ENCODE peak calls at places on chromosomes 12 and 14, in four cellular contexts. A is IMR-90, U is Calu3, Q is GM12865. N is an unnamed sample.

GRCh38 chr12:93247313-93248057 is 130.2 kb upstream of the NUDT4 start:
- DNase-seq in A (peak), U (no peak), Q (no peak), N (no peak)

GRCh38 chr14:102917469-102918211 is 4.8 kb upstream of the AMN start:
- DNase-seq in A (peak), U (peak), Q (peak), N (peak)

GRCh38 chr14:60946773-60947172 is 34.1 kb downstream of the TRMT5 start:
- DNase-seq in A (no peak), U (no peak), Q (no peak), N (no peak)

GRCh38 chr12:127070512-127071157 is 1196.3 kb upstream of the TMEM132C start:
- DNase-seq in A (no peak), U (no peak), Q (no peak), N (no peak)

GRCh38 chr12:26037615-26038180 is 79.2 kb downstream of the RASSF8 start:
- DNase-seq in A (no peak), U (no peak), Q (no peak), N (no peak)

GRCh38 chr14:97638864-97639263 is 841.7 kb downstream of the VRK1 start:
- DNase-seq in A (no peak), U (no peak), Q (no peak), N (no peak)

GRCh38 chr14:32457213-32457920 is 128.3 kb downstream of the AKAP6 start:
- DNase-seq in A (peak), U (no peak), Q (no peak), N (no peak)

GRCh38 chr12:76242813-76243540 is 105.2 kb downstream of the BBS10 start:
- DNase-seq in A (peak), U (no peak), Q (no peak), N (no peak)

GRCh38 chr12:117189725-117190209 is 503 bp downstream of the FBXO21 start:
- DNase-seq in A (peak), U (peak), Q (peak), N (peak)

GRCh38 chr14:31059152-31059924 is 33.2 kb upstream of the STRN3 start:
- DNase-seq in A (peak), U (peak), Q (no peak), N (peak)

GRCh38 chr12:39103552-39104165 is 198.3 kb upstream of the CPNE8 start:
- DNase-seq in A (no peak), U (peak), Q (peak), N (peak)

GRCh38 chr14:34684578-34684977 is 29.8 kb downstream of the CFL2 start:
- DNase-seq in A (peak), U (no peak), Q (no peak), N (no peak)

GRCh38 chr14:60845523-60845922 is 111.0 kb downstream of the MNAT1 start:
- DNase-seq in A (no peak), U (no peak), Q (peak), N (no peak)

GRCh38 chr12:42056130-42056529 is 88.5 kb downstream of the GXYLT1 start:
- DNase-seq in A (no peak), U (no peak), Q (peak), N (no peak)

GRCh38 chr12:100168562-100168961 is 25.9 kb upstream of the BLTP3B start:
- DNase-seq in A (no peak), U (no peak), Q (no peak), N (no peak)

GRCh38 chr12:95956557-95957145 is 13.5 kb downstream of the AMDHD1 start:
- DNase-seq in A (no peak), U (no peak), Q (no peak), N (no peak)

GRCh38 chr14:100715803-100716202 is 10.9 kb upstream of the DLK1 start:
- DNase-seq in A (no peak), U (no peak), Q (no peak), N (no peak)

N was measured in SJCRH30.